ENCODE peak calls at places on chromosomes 5 and 9, in six cellular contexts. One of them, this sample, is unnamed.

GRCh38 chr5:122101636-122102285 is 23.7 kb upstream of the LOX start:
- DNase-seq in left cardiac atrium: no peak
- DNase-seq in stimulated activated CD4-positive, alpha-beta T cell treated with anti-CD3 and anti-CD28 coated beads, Interleukin-1b, Interleukin-23, amount 100 ng/mL, for 24 hours: no peak
- DNase-seq in astrocyte: peak
- DNase-seq in foreskin melanocyte: no peak
- DNase-seq in NCI-H2081: peak
- DNase-seq in this sample: peak

GRCh38 chr9:96015876-96016686 is 140.6 kb downstream of the ERCC6L2 start:
- DNase-seq in astrocyte: peak
- DNase-seq in left cardiac atrium: no peak
- DNase-seq in foreskin melanocyte: no peak
- DNase-seq in NCI-H2081: no peak
- DNase-seq in stimulated activated CD4-positive, alpha-beta T cell treated with anti-CD3 and anti-CD28 coated beads, Interleukin-1b, Interleukin-23, amount 100 ng/mL, for 24 hours: no peak
- DNase-seq in this sample: peak

GRCh38 chr9:123848447-123849085 is 81.4 kb downstream of the DENND1A start:
- DNase-seq in NCI-H2081: no peak
- DNase-seq in left cardiac atrium: no peak
- DNase-seq in foreskin melanocyte: no peak
- DNase-seq in stimulated activated CD4-positive, alpha-beta T cell treated with anti-CD3 and anti-CD28 coated beads, Interleukin-1b, Interleukin-23, amount 100 ng/mL, for 24 hours: no peak
- DNase-seq in astrocyte: no peak
- DNase-seq in this sample: no peak

GRCh38 chr5:178533136-178533535 is 57.1 kb downstream of the COL23A1 start:
- DNase-seq in foreskin melanocyte: no peak
- DNase-seq in left cardiac atrium: no peak
- DNase-seq in stimulated activated CD4-positive, alpha-beta T cell treated with anti-CD3 and anti-CD28 coated beads, Interleukin-1b, Interleukin-23, amount 100 ng/mL, for 24 hours: no peak
- DNase-seq in NCI-H2081: no peak
- DNase-seq in astrocyte: no peak
- DNase-seq in this sample: no peak

GRCh38 chr9:109742759-109743388 is 37.1 kb upstream of the PALM2AKAP2 start:
- DNase-seq in stimulated activated CD4-positive, alpha-beta T cell treated with anti-CD3 and anti-CD28 coated beads, Interleukin-1b, Interleukin-23, amount 100 ng/mL, for 24 hours: no peak
- DNase-seq in NCI-H2081: no peak
- DNase-seq in left cardiac atrium: no peak
- DNase-seq in foreskin melanocyte: no peak
- DNase-seq in astrocyte: peak
- DNase-seq in this sample: no peak

GRCh38 chr5:97874491-97874890 is 691.4 kb upstream of the RIOK2 start:
- DNase-seq in NCI-H2081: no peak
- DNase-seq in left cardiac atrium: no peak
- DNase-seq in foreskin melanocyte: no peak
- DNase-seq in astrocyte: no peak
- DNase-seq in stimulated activated CD4-positive, alpha-beta T cell treated with anti-CD3 and anti-CD28 coated beads, Interleukin-1b, Interleukin-23, amount 100 ng/mL, for 24 hours: no peak
- DNase-seq in this sample: no peak

GRCh38 chr9:134283111-134283515 is 43.1 kb upstream of the RXRA start:
- DNase-seq in astrocyte: peak
- DNase-seq in foreskin melanocyte: no peak
- DNase-seq in left cardiac atrium: peak
- DNase-seq in stimulated activated CD4-positive, alpha-beta T cell treated with anti-CD3 and anti-CD28 coated beads, Interleukin-1b, Interleukin-23, amount 100 ng/mL, for 24 hours: no peak
- DNase-seq in NCI-H2081: no peak
- DNase-seq in this sample: peak

GRCh38 chr9:127029548-127029947 is 92.9 kb downstream of the ANGPTL2 start:
- DNase-seq in foreskin melanocyte: no peak
- DNase-seq in NCI-H2081: no peak
- DNase-seq in left cardiac atrium: no peak
- DNase-seq in stimulated activated CD4-positive, alpha-beta T cell treated with anti-CD3 and anti-CD28 coated beads, Interleukin-1b, Interleukin-23, amount 100 ng/mL, for 24 hours: no peak
- DNase-seq in astrocyte: no peak
- DNase-seq in this sample: no peak